ENCODE peak calls at places on chromosomes 3 and 15, in five cellular contexts. A, W, U, O and X are unnamed samples.

GRCh38 chr3:194870394-194871110 is 184.9 kb downstream of the FAM43A start:
- DNase-seq in A (no peak), O (no peak), W (peak; percentile 38), U (peak; percentile 51), X (no peak)

GRCh38 chr3:193884652-193885051 is 251.3 kb upstream of the HES1 start:
- DNase-seq in U (no peak), O (no peak), A (no peak), W (no peak), X (no peak)

GRCh38 chr15:74960995-74961588 is 4.5 kb upstream of the RPP25 start:
- DNase-seq in W (no peak), A (peak; percentile 58), O (no peak), U (no peak), X (no peak)

GRCh38 chr3:24508423-24508839 is 13.8 kb upstream of the THRB start:
- DNase-seq in A (no peak), W (no peak), U (no peak), O (no peak), X (no peak)

GRCh38 chr3:120567370-120568197 is 28.6 kb upstream of the NDUFB4 start:
- DNase-seq in A (no peak), O (peak; percentile 38), W (no peak), U (no peak), X (no peak)

GRCh38 chr3:64398431-64398830 is 173.2 kb upstream of the PRICKLE2 start:
- DNase-seq in W (no peak), O (no peak), A (no peak), U (no peak), X (no peak)

GRCh38 chr3:95197661-95198060 is 1134.8 kb downstream of the NSUN3 start:
- DNase-seq in O (no peak), U (no peak), A (no peak), W (no peak), X (no peak)

GRCh38 chr3:126828306-126828705 is 124.3 kb downstream of the CHCHD6 start:
- DNase-seq in O (no peak), A (no peak), W (no peak), U (peak; percentile 68), X (no peak)

GRCh38 chr15:100615801-100616200 is 13.4 kb downstream of the ASB7 start:
- DNase-seq in W (no peak), U (no peak), O (no peak), A (no peak), X (no peak)

GRCh38 chr15:75089781-75090734 is 66.7 kb downstream of the PPCDC start:
- DNase-seq in U (peak; percentile 67), W (no peak), O (no peak), A (no peak), X (no peak)

GRCh38 chr3:169556909-169557308 is 106.6 kb downstream of the MECOM start:
- DNase-seq in A (no peak), W (no peak), U (no peak), O (no peak), X (no peak)

GRCh38 chr3:81554348-81554747 is 207.1 kb downstream of the GBE1 start:
- DNase-seq in U (no peak), W (no peak), O (no peak), A (no peak), X (no peak)

GRCh38 chr3:18740631-18741583 is 315.8 kb upstream of the SATB1 start:
- DNase-seq in A (no peak), W (no peak), U (no peak), O (no peak), X (peak; percentile 57)

GRCh38 chr3:14507345-14507741 is 32.8 kb downstream of the GRIP2 start:
- DNase-seq in O (no peak), A (peak; percentile 47), U (no peak), W (no peak), X (no peak)

GRCh38 chr3:171257251-171258179 is 202.7 kb downstream of the TNIK start:
- DNase-seq in U (no peak), A (no peak), O (no peak), W (no peak), X (no peak)

GRCh38 chr15:58498821-58499580 is 67.2 kb downstream of the LIPC start:
- DNase-seq in O (no peak), A (peak; percentile 86), W (no peak), U (no peak), X (no peak)

GRCh38 chr3:171142985-171143384 is 116.5 kb upstream of the SLC2A2 start:
- DNase-seq in A (no peak), U (no peak), O (no peak), W (peak; percentile 31), X (no peak)

GRCh38 chr3:61866961-61867461 is 305.6 kb downstream of the PTPRG start:
- DNase-seq in U (no peak), A (no peak), O (no peak), W (no peak), X (no peak)

GRCh38 chr3:36904641-36905040 is 40.2 kb downstream of the TRANK1 start:
- DNase-seq in W (no peak), O (no peak), U (peak; percentile 43), A (peak; percentile 87), X (no peak)

GRCh38 chr15:26134152-26134551 is 271.0 kb upstream of the ATP10A start:
- DNase-seq in W (no peak), A (no peak), O (no peak), U (no peak), X (no peak)

GRCh38 chr3:9009976-9010545 is 46.8 kb upstream of the RAD18 start:
- DNase-seq in O (no peak), U (no peak), A (no peak), W (no peak), X (no peak)

GRCh38 chr3:17025594-17026139 is 140.9 kb downstream of the PLCL2 start:
- DNase-seq in A (no peak), U (no peak), W (no peak), O (no peak), X (no peak)

GRCh38 chr3:46746711-46747110 is 29.0 kb upstream of the PRSS50 start:
- DNase-seq in O (no peak), U (no peak), A (no peak), W (no peak), X (no peak)

GRCh38 chr15:62782100-62782791 is 260.3 kb upstream of the TPM1 start:
- DNase-seq in A (peak; percentile 90), W (peak; percentile 93), U (peak; percentile 92), O (peak; percentile 82), X (no peak)

GRCh38 chr3:197256836-197257444 is 41.5 kb downstream of the DLG1 start:
- DNase-seq in W (no peak), U (no peak), O (peak; percentile 40), A (no peak), X (no peak)

GRCh38 chr3:197356741-197357140 is 58.3 kb upstream of the DLG1 start:
- DNase-seq in A (no peak), O (no peak), W (no peak), U (no peak), X (no peak)

DNA sequence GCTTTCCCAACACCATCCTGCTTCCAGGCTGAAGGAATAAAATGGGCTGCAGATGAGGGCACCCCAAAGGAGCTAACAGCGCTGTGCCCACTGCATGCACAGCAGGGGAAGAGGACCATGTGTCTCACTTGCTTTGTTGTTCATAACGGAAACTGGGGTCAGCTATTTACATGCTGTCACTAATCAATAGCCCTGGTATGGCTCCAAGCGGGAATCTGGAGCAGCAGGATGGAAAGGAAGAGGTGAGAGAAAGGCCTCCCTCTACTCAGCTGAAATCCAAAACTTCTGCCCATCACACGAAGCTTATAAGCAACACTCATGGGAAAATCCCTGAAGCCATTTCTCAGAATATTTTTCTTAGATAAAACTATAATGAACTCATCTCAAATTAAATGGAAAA is 67.4 kb downstream of the TBC1D2B start:
- DNase-seq in U (no peak), A (no peak), W (no peak), O (no peak), X (no peak)
- H3K36me3 ChIP-seq in U (peaks cover 34% of the 10 kb centered on the region), A (peaks cover 42% of the 10 kb centered on the region), W (no peaks in the 10 kb centered on the region), O (peaks cover 48% of the 10 kb centered on the region), X (peaks cover 62% of the 10 kb centered on the region)

DNA sequence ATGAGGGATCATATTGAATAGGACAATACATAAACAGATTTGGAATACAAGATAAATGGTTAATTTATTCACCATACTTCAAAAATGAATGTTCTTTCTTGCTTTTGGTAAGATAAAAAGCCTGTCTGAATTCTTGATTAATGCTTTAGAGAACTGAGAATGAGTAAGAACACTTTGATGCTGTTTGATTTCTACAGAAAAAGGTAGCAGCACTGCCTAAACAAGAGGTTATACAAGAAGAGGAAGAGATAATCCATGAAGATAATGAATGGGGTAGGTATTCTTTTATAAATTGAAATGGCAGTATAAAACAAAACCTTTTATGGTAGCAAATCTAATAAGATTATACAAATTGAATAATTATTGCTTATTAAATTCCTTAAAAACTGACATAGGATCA is 15.3 kb downstream of the UBA5 start:
- DNase-seq in O (no peak), A (no peak), W (no peak), U (no peak), X (no peak)
- H3K36me3 ChIP-seq in O (peaks cover 69% of the 10 kb centered on the region), A (peaks cover 66% of the 10 kb centered on the region), W (peaks cover 9% of the 10 kb centered on the region), U (peaks cover 84% of the 10 kb centered on the region), X (peaks cover 29% of the 10 kb centered on the region)

DNA sequence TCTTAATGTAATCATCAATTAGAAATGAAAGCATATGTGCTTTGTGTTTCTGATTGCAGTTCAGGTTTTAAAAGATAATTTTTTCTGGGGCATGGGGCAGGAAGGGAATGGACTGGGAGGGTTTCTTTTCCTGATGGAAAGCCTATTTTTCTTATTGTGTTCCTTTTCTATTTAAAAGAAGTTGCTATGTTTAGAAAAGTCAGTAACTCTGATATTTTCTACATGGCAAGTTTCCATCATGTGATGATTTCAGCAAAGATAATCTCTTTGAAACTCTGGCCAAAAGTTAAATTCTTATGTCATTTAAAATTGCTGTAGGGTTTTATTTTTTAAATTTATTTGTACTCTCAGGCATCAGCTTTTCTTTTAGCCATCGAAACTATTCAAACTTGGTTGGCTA is 601.3 kb downstream of the FOXP1 start:
- DNase-seq in U (no peak), W (no peak), A (no peak), O (no peak), X (no peak)
- H3K36me3 ChIP-seq in U (peaks cover 21% of the 10 kb centered on the region), W (peaks cover 3% of the 10 kb centered on the region), A (peaks cover 71% of the 10 kb centered on the region), O (peaks cover 5% of the 10 kb centered on the region), X (peaks cover 57% of the 10 kb centered on the region)

GRCh38 chr15:71779073-71779797 is 31.1 kb upstream of the NR2E3 start:
- DNase-seq in A (no peak), U (no peak), W (no peak), O (no peak), X (no peak)

GRCh38 chr15:71780349-71780976 is 29.9 kb upstream of the NR2E3 start:
- DNase-seq in U (no peak), O (peak; percentile 74), W (no peak), A (peak; percentile 88), X (no peak)

GRCh38 chr15:71775857-71776256 is 34.5 kb upstream of the NR2E3 start:
- DNase-seq in A (no peak), U (no peak), W (no peak), O (no peak), X (no peak)

GRCh38 chr15:71776304-71776703 is 34.0 kb upstream of the NR2E3 start:
- DNase-seq in O (no peak), W (no peak), A (no peak), U (no peak), X (no peak)

DNA sequence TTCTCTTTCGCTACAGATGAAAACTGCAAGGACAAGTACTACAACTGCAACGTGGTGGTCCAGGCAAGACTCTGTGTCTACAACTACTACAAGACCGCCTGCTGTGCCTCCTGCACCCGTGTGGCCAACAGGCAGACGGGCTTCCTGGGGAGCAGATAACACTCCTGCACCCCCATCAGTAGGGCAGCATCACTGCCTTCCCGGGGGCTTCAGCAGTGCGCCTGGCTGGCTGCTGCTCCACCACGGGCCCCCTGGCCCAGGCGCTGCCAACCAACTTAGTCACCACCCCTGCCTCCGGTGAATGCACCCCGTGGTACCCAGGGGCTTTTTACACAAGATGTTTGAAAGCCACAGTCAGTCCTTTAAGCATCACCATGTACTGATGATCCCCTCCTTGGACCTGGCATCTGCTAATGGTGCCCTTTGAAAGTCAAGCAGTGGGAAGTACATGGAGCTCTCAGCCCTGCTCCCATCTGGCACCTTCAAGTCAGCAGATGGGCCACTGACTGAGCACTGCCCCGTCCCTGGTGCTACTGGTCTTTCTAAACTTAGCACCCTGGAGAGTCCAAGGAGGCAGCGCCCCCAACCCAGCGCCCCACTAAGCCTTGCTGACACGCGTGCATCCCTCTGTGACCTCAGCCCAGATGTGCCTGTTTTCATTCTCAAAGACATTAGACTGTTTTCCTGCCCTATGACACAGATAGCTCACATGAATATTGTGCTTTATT is 33.0 kb upstream of the NR2E3 start:
- DNase-seq in A (no peak), O (no peak), U (no peak), W (no peak), X (no peak)
- H3K36me3 ChIP-seq in A (no peaks in the 10 kb centered on the region), O (no peaks in the 10 kb centered on the region), U (peaks cover 3% of the 10 kb centered on the region), W (no peaks in the 10 kb centered on the region), X (no peaks in the 10 kb centered on the region)